ENCODE peak calls at places on chromosomes 5 and 9, in four cellular contexts. One of them, this sample, is unnamed.

GRCh38 chr5:8895599-8895998 is 650.3 kb downstream of the SEMA5A start:
- DNase-seq in H9: no peak
- DNase-seq in H1: no peak
- DNase-seq in mesendoderm: no peak
- DNase-seq in this sample: no peak

GRCh38 chr9:129150672-129151211 is 27.3 kb downstream of the IER5L start:
- DNase-seq in H9: no peak
- DNase-seq in H1: no peak
- DNase-seq in mesendoderm: no peak
- DNase-seq in this sample: no peak

GRCh38 chr5:32828492-32828891 is 117.4 kb downstream of the NPR3 start:
- DNase-seq in H9: no peak
- DNase-seq in mesendoderm: no peak
- DNase-seq in H1: no peak
- DNase-seq in this sample: no peak

GRCh38 chr9:14515564-14516198 is 177.6 kb downstream of the ZDHHC21 start:
- DNase-seq in H1: peak; percentile 73
- DNase-seq in H9: peak; percentile 83
- DNase-seq in mesendoderm: peak; percentile 84
- DNase-seq in this sample: peak; percentile 22

GRCh38 chr5:78587775-78588291 is 60.7 kb downstream of the LHFPL2 start:
- DNase-seq in H1: no peak
- DNase-seq in H9: no peak
- DNase-seq in mesendoderm: no peak
- DNase-seq in this sample: no peak

GRCh38 chr5:207599-207998 is 10.4 kb downstream of the CCDC127 start:
- DNase-seq in mesendoderm: peak; percentile 14
- DNase-seq in H9: no peak
- DNase-seq in H1: no peak
- DNase-seq in this sample: no peak

GRCh38 chr5:151912360-151912759 is 12.3 kb downstream of the GLRA1 start:
- DNase-seq in mesendoderm: no peak
- DNase-seq in H1: no peak
- DNase-seq in H9: no peak
- DNase-seq in this sample: no peak

GRCh38 chr9:79572891-79573696 is 1.3 kb downstream of the TLE4 start:
- DNase-seq in H9: peak; percentile 34
- DNase-seq in mesendoderm: peak; percentile 27
- DNase-seq in H1: peak; percentile 66
- DNase-seq in this sample: peak; percentile 50

GRCh38 chr5:610744-611730 is 1.1 kb upstream of the CEP72 start:
- DNase-seq in H9: no peak
- DNase-seq in mesendoderm: no peak
- DNase-seq in H1: no peak
- DNase-seq in this sample: no peak

GRCh38 chr9:32344551-32345182 is 39.8 kb upstream of the ACO1 start:
- DNase-seq in H1: peak; percentile 72
- DNase-seq in mesendoderm: peak; percentile 94
- DNase-seq in H9: peak; percentile 87
- DNase-seq in this sample: peak; percentile 44

GRCh38 chr5:132687995-132688394 is 14.2 kb downstream of the IL4 start:
- DNase-seq in mesendoderm: no peak
- DNase-seq in H1: no peak
- DNase-seq in H9: peak; percentile 17
- DNase-seq in this sample: no peak

GRCh38 chr5:4563400-4563799 is 576.7 kb upstream of the ADAMTS16 start:
- DNase-seq in H9: peak; percentile 59
- DNase-seq in H1: peak; percentile 49
- DNase-seq in mesendoderm: peak; percentile 80
- DNase-seq in this sample: no peak

GRCh38 chr5:181271081-181271480 is 10.1 kb upstream of the TRIM52 start:
- DNase-seq in H1: no peak
- DNase-seq in mesendoderm: no peak
- DNase-seq in H9: no peak
- DNase-seq in this sample: no peak

GRCh38 chr9:125133403-125134316 is 9.7 kb downstream of the SCAI start:
- DNase-seq in mesendoderm: no peak
- DNase-seq in H9: no peak
- DNase-seq in H1: no peak
- DNase-seq in this sample: no peak
- H3K4ac ChIP-seq in mesendoderm: no peak overlapping the region
- H3K4ac ChIP-seq in H9: no peak overlapping the region
- H3K4ac ChIP-seq in H1: no peak overlapping the region
- H3K4ac ChIP-seq in this sample: no peak overlapping the region

GRCh38 chr5:173452506-173452905 is 124.3 kb upstream of the STC2 start:
- DNase-seq in H9: no peak
- DNase-seq in mesendoderm: no peak
- DNase-seq in H1: no peak
- DNase-seq in this sample: no peak
- H3K4ac ChIP-seq in H9: no peak overlapping the region
- H3K4ac ChIP-seq in mesendoderm: no peak overlapping the region
- H3K4ac ChIP-seq in H1: no peak overlapping the region
- H3K4ac ChIP-seq in this sample: no peak overlapping the region

GRCh38 chr9:127450831-127451680 is at the start of the genes LRSAM1 and RPL12:
- DNase-seq in mesendoderm: peak; percentile 97
- DNase-seq in H1: peak; percentile 100
- DNase-seq in H9: peak; percentile 95
- DNase-seq in this sample: peak; percentile 95

GRCh38 chr9:127450170-127450830 is 906 bp downstream of the RPL12 start:
- DNase-seq in H1: no peak
- DNase-seq in mesendoderm: peak; percentile 16
- DNase-seq in H9: no peak
- DNase-seq in this sample: peak; percentile 16

GRCh38 chr9:127449332-127449966 is 1.8 kb downstream of the RPL12 start:
- DNase-seq in mesendoderm: peak; percentile 14
- DNase-seq in H9: no peak
- DNase-seq in H1: no peak
- DNase-seq in this sample: no peak

GRCh38 chr9:127452481-127453092 is 1.3 kb downstream of the LRSAM1 start:
- DNase-seq in H9: no peak
- DNase-seq in H1: no peak
- DNase-seq in mesendoderm: no peak
- DNase-seq in this sample: no peak

GRCh38 chr9:127451681-127452480 is 571 bp downstream of the LRSAM1 start:
- DNase-seq in mesendoderm: peak; percentile 59
- DNase-seq in H1: peak; percentile 75
- DNase-seq in H9: peak; percentile 68
- DNase-seq in this sample: peak; percentile 56
- H3K4ac ChIP-seq in mesendoderm: peak overlapping the region; percentile 84
- H3K4ac ChIP-seq in H1: no peak overlapping the region
- H3K4ac ChIP-seq in H9: no peak overlapping the region
- H3K4ac ChIP-seq in this sample: peak overlapping the region; percentile 49

DNA sequence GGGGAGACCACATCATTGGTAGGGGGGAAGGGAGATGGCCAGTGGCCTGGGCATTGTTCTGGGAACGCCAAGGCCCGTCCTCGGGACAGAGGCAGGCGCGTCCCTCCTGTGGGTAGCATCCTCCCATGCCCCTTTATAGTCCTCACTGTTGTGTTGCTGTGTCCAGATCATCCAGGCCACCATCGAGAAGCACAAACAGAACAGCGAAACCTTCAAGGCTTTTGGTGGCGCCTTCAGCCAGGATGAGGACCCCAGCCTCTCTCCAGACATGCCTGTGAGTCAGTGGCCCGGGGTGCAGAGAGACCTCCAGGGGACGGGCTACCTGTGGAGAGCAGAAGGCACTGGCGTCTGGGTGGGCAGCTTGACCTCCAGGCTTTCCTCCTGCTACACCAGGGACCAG is 38.4 kb upstream of the SUSD3 start:
- DNase-seq in mesendoderm: no peak
- DNase-seq in H9: no peak
- DNase-seq in H1: no peak
- DNase-seq in this sample: no peak
- H3K4ac ChIP-seq in mesendoderm: no peak overlapping the region
- H3K4ac ChIP-seq in H9: no peak overlapping the region
- H3K4ac ChIP-seq in H1: no peak overlapping the region
- H3K4ac ChIP-seq in this sample: no peak overlapping the region

GRCh38 chr9:134627417-134628353 is 13.9 kb upstream of the COL5A1 start:
- DNase-seq in H1: no peak
- DNase-seq in H9: peak; percentile 24
- DNase-seq in mesendoderm: no peak
- DNase-seq in this sample: no peak
- H3K4ac ChIP-seq in H1: no peak overlapping the region
- H3K4ac ChIP-seq in H9: no peak overlapping the region
- H3K4ac ChIP-seq in mesendoderm: no peak overlapping the region
- H3K4ac ChIP-seq in this sample: no peak overlapping the region

GRCh38 chr9:16571127-16571848 is 299.2 kb downstream of the BNC2 start:
- DNase-seq in H9: no peak
- DNase-seq in mesendoderm: no peak
- DNase-seq in H1: no peak
- DNase-seq in this sample: no peak
- H3K4ac ChIP-seq in H9: no peak overlapping the region
- H3K4ac ChIP-seq in mesendoderm: no peak overlapping the region
- H3K4ac ChIP-seq in H1: no peak overlapping the region
- H3K4ac ChIP-seq in this sample: no peak overlapping the region

GRCh38 chr9:115651456-115651855 is 502.1 kb upstream of the PAPPA start:
- DNase-seq in H9: no peak
- DNase-seq in mesendoderm: no peak
- DNase-seq in H1: no peak
- DNase-seq in this sample: no peak

GRCh38 chr9:115643948-115644727 is 509.5 kb upstream of the PAPPA start:
- DNase-seq in H9: no peak
- DNase-seq in mesendoderm: no peak
- DNase-seq in H1: no peak
- DNase-seq in this sample: no peak

GRCh38 chr9:115650768-115651167 is 502.8 kb upstream of the PAPPA start:
- DNase-seq in mesendoderm: no peak
- DNase-seq in H1: no peak
- DNase-seq in H9: no peak
- DNase-seq in this sample: peak; percentile 12

GRCh38 chr9:115653231-115653630 is 500.4 kb upstream of the PAPPA start:
- DNase-seq in mesendoderm: no peak
- DNase-seq in H9: no peak
- DNase-seq in H1: no peak
- DNase-seq in this sample: no peak

DNA sequence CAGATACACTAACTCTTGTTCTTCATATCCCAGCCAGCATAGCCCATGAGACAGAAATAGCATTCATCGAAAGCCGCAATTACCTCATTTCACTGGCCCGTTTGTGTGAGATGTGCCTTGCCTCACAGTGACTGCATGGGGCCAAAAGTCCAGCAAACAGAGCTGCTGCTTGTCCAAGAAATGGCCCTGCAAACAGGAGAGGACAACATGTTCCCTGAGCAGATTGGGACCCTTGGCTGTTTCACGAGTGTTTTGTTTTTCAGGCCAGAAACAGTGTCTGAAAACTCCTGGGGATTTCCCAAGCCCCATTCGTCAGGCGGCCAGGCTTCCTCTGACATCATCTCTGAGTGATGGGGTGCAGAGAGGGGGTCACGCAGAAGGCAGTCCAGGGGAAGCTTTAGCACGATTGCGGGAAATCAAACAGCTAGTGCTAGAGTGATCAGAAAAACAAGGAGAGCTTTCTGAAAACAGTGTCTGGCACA is 503.6 kb upstream of the PAPPA start:
- DNase-seq in H1: no peak
- DNase-seq in mesendoderm: no peak
- DNase-seq in H9: no peak
- DNase-seq in this sample: peak; percentile 53
- H3K4ac ChIP-seq in H1: no peak overlapping the region
- H3K4ac ChIP-seq in mesendoderm: no peak overlapping the region
- H3K4ac ChIP-seq in H9: no peak overlapping the region
- H3K4ac ChIP-seq in this sample: no peak overlapping the region

GRCh38 chr9:91302831-91303230 is 58.9 kb downstream of the AUH start:
- DNase-seq in H1: no peak
- DNase-seq in H9: no peak
- DNase-seq in mesendoderm: no peak
- DNase-seq in this sample: peak; percentile 32

GRCh38 chr9:91301161-91301560 is 60.6 kb downstream of the AUH start:
- DNase-seq in mesendoderm: no peak
- DNase-seq in H9: no peak
- DNase-seq in H1: no peak
- DNase-seq in this sample: peak; percentile 14

GRCh38 chr9:91305596-91305995 is 56.1 kb downstream of the AUH start:
- DNase-seq in mesendoderm: no peak
- DNase-seq in H9: no peak
- DNase-seq in H1: no peak
- DNase-seq in this sample: no peak

GRCh38 chr9:91306261-91306660 is 55.5 kb downstream of the AUH start:
- DNase-seq in mesendoderm: no peak
- DNase-seq in H1: no peak
- DNase-seq in H9: no peak
- DNase-seq in this sample: peak; percentile 60

GRCh38 chr9:91303741-91304140 is 58.0 kb downstream of the AUH start:
- DNase-seq in H1: no peak
- DNase-seq in H9: no peak
- DNase-seq in mesendoderm: no peak
- DNase-seq in this sample: no peak
- H3K4ac ChIP-seq in H1: no peak overlapping the region
- H3K4ac ChIP-seq in H9: no peak overlapping the region
- H3K4ac ChIP-seq in mesendoderm: no peak overlapping the region
- H3K4ac ChIP-seq in this sample: no peak overlapping the region

DNA sequence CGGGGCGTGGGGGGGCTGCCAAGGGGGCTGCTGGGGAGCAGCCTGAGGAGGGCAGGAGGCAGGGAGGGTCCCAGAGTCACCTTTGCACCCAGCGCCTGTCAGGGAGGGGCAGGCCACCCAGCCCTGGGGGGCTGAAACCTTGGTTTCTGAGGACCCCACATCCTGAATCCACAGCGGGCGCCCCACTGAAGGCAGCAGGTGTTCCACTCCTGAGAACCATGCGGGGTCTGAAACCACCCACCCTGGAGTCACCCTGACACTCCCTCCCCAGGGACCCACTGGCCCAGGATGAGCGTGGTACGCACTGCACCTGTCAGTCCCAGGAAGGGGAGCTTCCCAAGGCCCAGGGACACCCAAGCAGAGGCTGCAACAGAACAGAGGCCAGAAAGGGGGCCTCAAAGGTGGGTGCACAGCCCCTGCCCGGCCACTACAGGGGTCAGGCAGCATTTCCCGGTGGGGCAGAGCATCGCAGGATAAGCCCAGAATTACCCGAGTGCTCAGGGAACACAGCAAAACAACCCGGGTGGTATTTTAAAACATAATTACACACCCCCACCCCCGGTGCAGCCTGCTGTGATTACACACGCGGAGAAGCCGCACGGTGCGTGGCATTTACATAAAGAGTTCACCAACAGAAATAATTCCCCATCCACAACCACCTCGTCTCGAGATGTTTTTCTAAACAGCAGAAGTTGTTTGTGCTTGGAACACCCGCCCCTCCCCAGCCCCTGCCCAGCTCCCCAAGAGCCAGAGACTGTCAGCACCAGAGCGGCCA is 57.3 kb upstream of the UBAC1 start:
- DNase-seq in H9: peak; percentile 19
- DNase-seq in mesendoderm: no peak
- DNase-seq in H1: no peak
- DNase-seq in this sample: no peak
- H3K4ac ChIP-seq in H9: no peak overlapping the region
- H3K4ac ChIP-seq in mesendoderm: no peak overlapping the region
- H3K4ac ChIP-seq in H1: no peak overlapping the region
- H3K4ac ChIP-seq in this sample: no peak overlapping the region

GRCh38 chr5:159061186-159061796 is 38.4 kb downstream of the EBF1 start:
- DNase-seq in mesendoderm: peak; percentile 17
- DNase-seq in H1: no peak
- DNase-seq in H9: no peak
- DNase-seq in this sample: no peak
- H3K4ac ChIP-seq in mesendoderm: no peak overlapping the region
- H3K4ac ChIP-seq in H1: no peak overlapping the region
- H3K4ac ChIP-seq in H9: no peak overlapping the region
- H3K4ac ChIP-seq in this sample: no peak overlapping the region